ENCODE peak calls at places on chromosomes 12 and 14, in four cellular contexts. P, B, H and S are unnamed samples.

GRCh38 chr14:45651906-45652305 is 398.9 kb upstream of the MIS18BP1 start:
- DNase-seq in P (no peak), H (no peak), B (no peak), S (no peak)

GRCh38 chr14:68701001-68701741 is 91.7 kb downstream of the ZFP36L1 start:
- DNase-seq in B (no peak), P (no peak), H (no peak), S (no peak)

GRCh38 chr12:121849660-121850059 is 9.0 kb downstream of the HPD start:
- DNase-seq in P (no peak), H (no peak), B (no peak), S (no peak)

GRCh38 chr12:92735131-92735721 is 32.4 kb downstream of the PLEKHG7 start:
- DNase-seq in P (no peak), H (no peak), B (no peak), S (no peak)

GRCh38 chr14:64701660-64702059 is 2.6 kb upstream of the PLEKHG3 start:
- DNase-seq in H (no peak), P (no peak), B (no peak), S (no peak)

GRCh38 chr12:132111641-132112304 is 32.3 kb downstream of the DDX51 start:
- DNase-seq in B (no peak), H (no peak), P (no peak), S (no peak)

GRCh38 chr12:24705741-24706358 is 243.1 kb downstream of the BCAT1 start:
- DNase-seq in B (no peak), H (no peak), P (no peak), S (no peak)

GRCh38 chr14:96117101-96117897 is 78.1 kb downstream of the C14orf132 start:
- DNase-seq in P (no peak), B (no peak), H (no peak), S (peak)

GRCh38 chr14:74946659-74947281 is 8.6 kb downstream of the PGF start:
- DNase-seq in H (no peak), B (no peak), P (no peak), S (peak)

GRCh38 chr12:14514154-14514842 is 53.4 kb downstream of the PLBD1 start:
- DNase-seq in H (peak), P (peak), B (peak), S (peak)

GRCh38 chr14:49972840-49973239 is 80.0 kb downstream of the ARF6 start:
- DNase-seq in P (peak), H (peak), B (peak), S (peak)

GRCh38 chr12:52415870-52416750 is 10.0 kb upstream of the KRT82 start:
- DNase-seq in H (no peak), P (no peak), B (no peak), S (no peak)

GRCh38 chr12:52254965-52255751 is 19.3 kb upstream of the KRT86 start:
- DNase-seq in B (no peak), H (no peak), P (no peak), S (no peak)

GRCh38 chr14:41641690-41642089 is 35.0 kb downstream of the LRFN5 start:
- DNase-seq in H (no peak), B (no peak), P (no peak), S (no peak)

GRCh38 chr14:56224179-56224578 is 106.0 kb downstream of the PELI2 start:
- DNase-seq in B (no peak), P (no peak), H (no peak), S (no peak)

GRCh38 chr12:6065872-6066217 is 58.6 kb downstream of the VWF start:
- DNase-seq in H (no peak), P (no peak), B (no peak), S (no peak)

GRCh38 chr14:92412912-92413311 is 89.9 kb downstream of the SLC24A4 start:
- DNase-seq in B (no peak), P (no peak), H (no peak), S (no peak)

GRCh38 chr14:60166144-60166543 is 946 bp upstream of the DHRS7 start:
- DNase-seq in B (no peak), H (no peak), P (no peak), S (no peak)

GRCh38 chr12:59689776-59690175 is 93.9 kb downstream of the SLC16A7 start:
- DNase-seq in B (no peak), P (no peak), H (no peak), S (no peak)

GRCh38 chr12:1634590-1635191 is 5.7 kb downstream of the WNT5B start:
- DNase-seq in B (peak), H (peak), P (peak), S (peak)
- TF ChIP-seq JUND in B (no peak), H (no peak), P (no peak), S (no peak)

GRCh38 chr14:71399057-71399487 is 491.8 kb downstream of the PCNX1 start:
- DNase-seq in B (no peak), H (no peak), P (no peak), S (no peak)
- TF ChIP-seq JUND in B (no peak), H (no peak), P (no peak), S (no peak)

DNA sequence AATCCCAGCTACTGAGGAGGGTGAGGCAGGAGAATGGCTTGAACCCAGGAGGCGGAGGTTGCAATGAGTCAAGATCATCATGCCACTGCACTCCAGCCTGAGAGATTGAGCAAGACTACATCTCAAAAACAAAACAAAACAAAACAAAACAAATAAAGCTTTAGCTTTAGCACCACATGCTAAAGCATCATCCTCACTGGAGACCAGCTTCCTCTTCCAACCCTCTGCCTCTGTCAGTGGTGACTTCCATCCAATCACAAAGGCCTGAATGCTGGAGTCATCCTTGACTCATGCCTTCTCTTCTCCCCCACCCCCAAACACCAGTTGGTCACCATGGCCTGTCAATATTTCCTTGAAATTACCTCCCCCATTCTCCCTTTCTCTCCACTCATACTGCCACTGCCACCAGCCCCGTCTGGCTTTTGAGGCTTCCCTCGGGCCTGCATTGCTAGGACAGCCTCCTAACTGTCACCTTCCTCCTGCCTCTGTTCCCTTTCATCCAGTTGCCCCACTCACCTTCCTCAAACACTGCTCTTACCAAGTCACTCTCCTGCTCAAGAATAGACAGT is 1.4 kb downstream of the ZNF385A start:
- DNase-seq in H (peak), P (no peak), B (no peak), S (no peak)
- TF ChIP-seq JUND in H (peak), P (no peak), B (no peak), S (no peak)

GRCh38 chr12:15644700-15645099 is 144.5 kb downstream of the EPS8 start:
- DNase-seq in P (no peak), B (no peak), H (no peak), S (no peak)
- TF ChIP-seq JUND in P (no peak), B (no peak), H (no peak), S (no peak)

GRCh38 chr14:104975481-104976197 is 2.5 kb downstream of the AHNAK2 start:
- DNase-seq in B (no peak), P (no peak), H (no peak), S (no peak)
- TF ChIP-seq JUND in B (no peak), P (no peak), H (no peak), S (no peak)

GRCh38 chr14:62885451-62885850 is 159.8 kb downstream of the KCNH5 start:
- DNase-seq in P (no peak), B (no peak), H (no peak), S (no peak)
- TF ChIP-seq JUND in P (no peak), B (no peak), H (no peak), S (no peak)